ENCODE peak calls at places on chromosome X, in eight cellular contexts. One of them, this sample, is unnamed.

GRCh38 chrX:74251006-74251930 is 52.7 kb upstream of the ZCCHC13 start:
- DNase-seq in esophagus muscularis mucosa: no peak
- DNase-seq in OCI-LY7: no peak
- DNase-seq in fibroblast of lung: peak; percentile 56
- DNase-seq in tibial artery: no peak
- DNase-seq in nephron progenitor cell: no peak
- DNase-seq in endothelial cell of umbilical vein: peak; percentile 28
- DNase-seq in coronary artery: no peak
- DNase-seq in this sample: peak; percentile 55

GRCh38 chrX:22800360-22800759 is 199.4 kb upstream of the DDX53 start:
- DNase-seq in esophagus muscularis mucosa: no peak
- DNase-seq in OCI-LY7: no peak
- DNase-seq in fibroblast of lung: peak; percentile 93
- DNase-seq in tibial artery: peak; percentile 68
- DNase-seq in endothelial cell of umbilical vein: peak; percentile 34
- DNase-seq in nephron progenitor cell: no peak
- DNase-seq in coronary artery: no peak
- DNase-seq in this sample: peak; percentile 7

GRCh38 chrX:67555578-67556203 is 11.9 kb downstream of the AR start:
- DNase-seq in tibial artery: peak; percentile 55
- DNase-seq in fibroblast of lung: peak; percentile 32
- DNase-seq in OCI-LY7: peak; percentile 29
- DNase-seq in nephron progenitor cell: peak; percentile 15
- DNase-seq in coronary artery: no peak
- DNase-seq in esophagus muscularis mucosa: no peak
- DNase-seq in endothelial cell of umbilical vein: peak; percentile 31
- DNase-seq in this sample: peak; percentile 19

GRCh38 chrX:119778829-119779228 is 12.6 kb downstream of the RPL39 start:
- DNase-seq in fibroblast of lung: no peak
- DNase-seq in nephron progenitor cell: no peak
- DNase-seq in coronary artery: no peak
- DNase-seq in endothelial cell of umbilical vein: no peak
- DNase-seq in OCI-LY7: no peak
- DNase-seq in tibial artery: no peak
- DNase-seq in esophagus muscularis mucosa: no peak
- DNase-seq in this sample: no peak

GRCh38 chrX:107597791-107598190 is 30.5 kb upstream of the PRPS1 start:
- DNase-seq in OCI-LY7: no peak
- DNase-seq in tibial artery: no peak
- DNase-seq in nephron progenitor cell: no peak
- DNase-seq in fibroblast of lung: no peak
- DNase-seq in endothelial cell of umbilical vein: no peak
- DNase-seq in coronary artery: no peak
- DNase-seq in esophagus muscularis mucosa: no peak
- DNase-seq in this sample: no peak

GRCh38 chrX:30733852-30734660 is 80.8 kb downstream of the GK start:
- DNase-seq in fibroblast of lung: no peak
- DNase-seq in esophagus muscularis mucosa: no peak
- DNase-seq in tibial artery: no peak
- DNase-seq in nephron progenitor cell: no peak
- DNase-seq in endothelial cell of umbilical vein: no peak
- DNase-seq in coronary artery: no peak
- DNase-seq in OCI-LY7: no peak
- DNase-seq in this sample: no peak

GRCh38 chrX:123348468-123348867 is 164.4 kb downstream of the GRIA3 start:
- DNase-seq in endothelial cell of umbilical vein: no peak
- DNase-seq in fibroblast of lung: peak; percentile 62
- DNase-seq in coronary artery: no peak
- DNase-seq in tibial artery: no peak
- DNase-seq in nephron progenitor cell: no peak
- DNase-seq in esophagus muscularis mucosa: no peak
- DNase-seq in OCI-LY7: no peak
- DNase-seq in this sample: no peak

GRCh38 chrX:97389761-97390192 is 506.1 kb downstream of the RPA4 start:
- DNase-seq in fibroblast of lung: peak; percentile 89
- DNase-seq in OCI-LY7: no peak
- DNase-seq in endothelial cell of umbilical vein: peak; percentile 73
- DNase-seq in nephron progenitor cell: no peak
- DNase-seq in tibial artery: no peak
- DNase-seq in esophagus muscularis mucosa: no peak
- DNase-seq in coronary artery: no peak
- DNase-seq in this sample: peak; percentile 45

GRCh38 chrX:48927736-48928382 is 9.0 kb upstream of the PIM2 start:
- DNase-seq in OCI-LY7: no peak
- DNase-seq in fibroblast of lung: no peak
- DNase-seq in coronary artery: no peak
- DNase-seq in nephron progenitor cell: no peak
- DNase-seq in endothelial cell of umbilical vein: no peak
- DNase-seq in esophagus muscularis mucosa: no peak
- DNase-seq in tibial artery: no peak
- DNase-seq in this sample: no peak

GRCh38 chrX:123601437-123601836 is 131.4 kb downstream of the THOC2 start:
- DNase-seq in esophagus muscularis mucosa: no peak
- DNase-seq in endothelial cell of umbilical vein: no peak
- DNase-seq in coronary artery: no peak
- DNase-seq in tibial artery: no peak
- DNase-seq in OCI-LY7: no peak
- DNase-seq in nephron progenitor cell: no peak
- DNase-seq in fibroblast of lung: no peak
- DNase-seq in this sample: no peak

GRCh38 chrX:133685806-133686205 is 270.5 kb upstream of the GPC4 start:
- DNase-seq in nephron progenitor cell: no peak
- DNase-seq in coronary artery: no peak
- DNase-seq in OCI-LY7: no peak
- DNase-seq in endothelial cell of umbilical vein: no peak
- DNase-seq in fibroblast of lung: no peak
- DNase-seq in tibial artery: no peak
- DNase-seq in esophagus muscularis mucosa: no peak
- DNase-seq in this sample: no peak

GRCh38 chrX:39729834-39730670 is 367.7 kb downstream of the BCOR start:
- DNase-seq in tibial artery: peak; percentile 69
- DNase-seq in endothelial cell of umbilical vein: no peak
- DNase-seq in fibroblast of lung: peak; percentile 67
- DNase-seq in nephron progenitor cell: peak; percentile 29
- DNase-seq in coronary artery: peak; percentile 69
- DNase-seq in esophagus muscularis mucosa: no peak
- DNase-seq in OCI-LY7: no peak
- DNase-seq in this sample: peak; percentile 38

GRCh38 chrX:39718951-39719350 is 378.8 kb downstream of the BCOR start:
- DNase-seq in nephron progenitor cell: no peak
- DNase-seq in tibial artery: no peak
- DNase-seq in endothelial cell of umbilical vein: no peak
- DNase-seq in coronary artery: no peak
- DNase-seq in fibroblast of lung: no peak
- DNase-seq in OCI-LY7: no peak
- DNase-seq in esophagus muscularis mucosa: no peak
- DNase-seq in this sample: no peak

GRCh38 chrX:8684201-8684600 is 47.7 kb downstream of the ANOS1 start:
- DNase-seq in fibroblast of lung: no peak
- DNase-seq in nephron progenitor cell: no peak
- DNase-seq in endothelial cell of umbilical vein: no peak
- DNase-seq in coronary artery: no peak
- DNase-seq in OCI-LY7: no peak
- DNase-seq in esophagus muscularis mucosa: no peak
- DNase-seq in tibial artery: no peak
- DNase-seq in this sample: no peak

GRCh38 chrX:42678133-42678532 is 99.8 kb downstream of the PPP1R2C start:
- DNase-seq in coronary artery: no peak
- DNase-seq in tibial artery: no peak
- DNase-seq in nephron progenitor cell: no peak
- DNase-seq in esophagus muscularis mucosa: no peak
- DNase-seq in OCI-LY7: peak; percentile 12
- DNase-seq in fibroblast of lung: peak; percentile 6
- DNase-seq in endothelial cell of umbilical vein: peak; percentile 3
- DNase-seq in this sample: peak; percentile 7

GRCh38 chrX:129760981-129761380 is 18.8 kb upstream of the SASH3 start:
- DNase-seq in coronary artery: no peak
- DNase-seq in OCI-LY7: no peak
- DNase-seq in esophagus muscularis mucosa: no peak
- DNase-seq in nephron progenitor cell: no peak
- DNase-seq in endothelial cell of umbilical vein: no peak
- DNase-seq in tibial artery: no peak
- DNase-seq in fibroblast of lung: no peak
- DNase-seq in this sample: no peak

GRCh38 chrX:129762448-129762847 is 17.3 kb upstream of the SASH3 start:
- DNase-seq in nephron progenitor cell: no peak
- DNase-seq in coronary artery: no peak
- DNase-seq in tibial artery: no peak
- DNase-seq in esophagus muscularis mucosa: no peak
- DNase-seq in fibroblast of lung: no peak
- DNase-seq in OCI-LY7: no peak
- DNase-seq in endothelial cell of umbilical vein: no peak
- DNase-seq in this sample: no peak

GRCh38 chrX:129761596-129761995 is 18.2 kb upstream of the SASH3 start:
- DNase-seq in coronary artery: no peak
- DNase-seq in OCI-LY7: no peak
- DNase-seq in nephron progenitor cell: no peak
- DNase-seq in tibial artery: no peak
- DNase-seq in fibroblast of lung: no peak
- DNase-seq in esophagus muscularis mucosa: no peak
- DNase-seq in endothelial cell of umbilical vein: no peak
- DNase-seq in this sample: no peak

GRCh38 chrX:129760155-129760554 is 19.6 kb upstream of the SASH3 start:
- DNase-seq in fibroblast of lung: no peak
- DNase-seq in esophagus muscularis mucosa: no peak
- DNase-seq in coronary artery: no peak
- DNase-seq in nephron progenitor cell: no peak
- DNase-seq in OCI-LY7: no peak
- DNase-seq in tibial artery: no peak
- DNase-seq in endothelial cell of umbilical vein: no peak
- DNase-seq in this sample: no peak

DNA sequence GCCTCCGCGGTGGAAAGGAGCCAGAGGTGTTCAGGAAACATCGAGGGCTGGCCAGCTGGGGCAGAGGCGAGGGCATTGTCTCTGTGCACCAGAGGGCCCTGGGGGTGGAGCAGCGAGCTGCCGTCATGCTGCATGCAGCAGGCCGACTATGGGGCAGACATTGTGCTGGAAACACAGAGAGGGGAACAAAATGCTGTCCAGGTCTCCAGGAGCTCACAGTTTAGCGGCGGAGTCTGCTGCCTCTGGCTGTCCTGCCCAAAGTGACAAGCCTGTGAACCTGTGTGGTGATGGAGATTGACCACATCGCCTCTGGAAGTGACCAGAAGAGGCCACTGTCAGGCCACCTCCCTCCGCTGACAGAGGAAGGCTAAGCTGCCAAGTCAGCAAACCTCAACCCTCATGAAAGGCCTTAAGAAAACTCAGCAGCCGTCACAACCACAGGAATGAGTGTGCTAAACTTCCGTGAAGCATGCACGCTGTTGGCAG is 20.1 kb upstream of the SASH3 start:
- DNase-seq in endothelial cell of umbilical vein: peak; percentile 18
- DNase-seq in coronary artery: no peak
- DNase-seq in nephron progenitor cell: no peak
- DNase-seq in tibial artery: no peak
- DNase-seq in esophagus muscularis mucosa: no peak
- DNase-seq in fibroblast of lung: peak; percentile 93
- DNase-seq in OCI-LY7: no peak
- DNase-seq in this sample: no peak
- TF ChIP-seq CTCF in endothelial cell of umbilical vein: no peak
- TF ChIP-seq CTCF in coronary artery: no peak
- TF ChIP-seq CTCF in nephron progenitor cell: no peak
- TF ChIP-seq CTCF in tibial artery: no peak
- TF ChIP-seq CTCF in esophagus muscularis mucosa: no peak
- TF ChIP-seq CTCF in fibroblast of lung: peak; percentile 18
- TF ChIP-seq CTCF in OCI-LY7: no peak
- TF ChIP-seq CTCF in this sample: no peak

DNA sequence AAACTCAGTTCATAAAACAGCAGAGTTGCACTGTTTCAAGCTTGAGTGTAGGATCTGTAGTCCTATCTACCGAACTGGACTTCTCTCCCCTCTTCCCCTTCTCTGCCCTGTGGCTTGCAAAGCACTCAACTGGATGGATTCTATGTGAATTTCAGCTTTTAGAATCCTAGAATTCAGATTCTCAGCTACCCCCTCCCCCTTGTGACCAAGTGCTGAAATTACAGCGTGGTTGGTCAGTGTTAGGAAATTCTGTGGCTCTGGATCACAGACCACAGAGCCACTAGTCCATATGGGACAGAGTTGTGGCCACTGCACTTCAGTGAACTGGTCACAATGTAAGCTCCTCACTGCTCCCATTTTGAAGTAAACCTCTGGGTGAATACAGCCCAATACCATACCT is 64.6 kb upstream of the TRPC5 start:
- DNase-seq in endothelial cell of umbilical vein: no peak
- DNase-seq in coronary artery: no peak
- DNase-seq in nephron progenitor cell: peak; percentile 37
- DNase-seq in fibroblast of lung: peak; percentile 0
- DNase-seq in tibial artery: no peak
- DNase-seq in esophagus muscularis mucosa: no peak
- DNase-seq in OCI-LY7: peak; percentile 2
- DNase-seq in this sample: peak; percentile 54
- TF ChIP-seq CTCF in endothelial cell of umbilical vein: no peak
- TF ChIP-seq CTCF in coronary artery: peak; percentile 22
- TF ChIP-seq CTCF in nephron progenitor cell: peak; percentile 80
- TF ChIP-seq CTCF in fibroblast of lung: no peak
- TF ChIP-seq CTCF in tibial artery: no peak
- TF ChIP-seq CTCF in esophagus muscularis mucosa: peak; percentile 24
- TF ChIP-seq CTCF in OCI-LY7: peak; percentile 47
- TF ChIP-seq CTCF in this sample: peak; percentile 56

GRCh38 chrX:154980330-154981115 is 42.0 kb downstream of the F8 start:
- DNase-seq in fibroblast of lung: peak; percentile 36
- DNase-seq in coronary artery: peak; percentile 75
- DNase-seq in nephron progenitor cell: peak; percentile 65
- DNase-seq in OCI-LY7: peak; percentile 78
- DNase-seq in endothelial cell of umbilical vein: peak; percentile 69
- DNase-seq in esophagus muscularis mucosa: no peak
- DNase-seq in tibial artery: peak; percentile 74
- DNase-seq in this sample: peak; percentile 71
- TF ChIP-seq CTCF in fibroblast of lung: peak; percentile 54
- TF ChIP-seq CTCF in coronary artery: peak; percentile 38
- TF ChIP-seq CTCF in nephron progenitor cell: peak; percentile 51
- TF ChIP-seq CTCF in OCI-LY7: peak; percentile 77
- TF ChIP-seq CTCF in endothelial cell of umbilical vein: peak; percentile 42
- TF ChIP-seq CTCF in esophagus muscularis mucosa: peak; percentile 62
- TF ChIP-seq CTCF in tibial artery: peak; percentile 70
- TF ChIP-seq CTCF in this sample: peak; percentile 64

GRCh38 chrX:136272325-136272724 is 21.1 kb upstream of the MAP7D3 start:
- DNase-seq in tibial artery: no peak
- DNase-seq in coronary artery: no peak
- DNase-seq in esophagus muscularis mucosa: no peak
- DNase-seq in nephron progenitor cell: no peak
- DNase-seq in OCI-LY7: no peak
- DNase-seq in endothelial cell of umbilical vein: no peak
- DNase-seq in fibroblast of lung: no peak
- DNase-seq in this sample: no peak
- TF ChIP-seq CTCF in tibial artery: no peak
- TF ChIP-seq CTCF in coronary artery: no peak
- TF ChIP-seq CTCF in esophagus muscularis mucosa: no peak
- TF ChIP-seq CTCF in nephron progenitor cell: no peak
- TF ChIP-seq CTCF in OCI-LY7: peak; percentile 45
- TF ChIP-seq CTCF in endothelial cell of umbilical vein: no peak
- TF ChIP-seq CTCF in fibroblast of lung: peak; percentile 16
- TF ChIP-seq CTCF in this sample: no peak

DNA sequence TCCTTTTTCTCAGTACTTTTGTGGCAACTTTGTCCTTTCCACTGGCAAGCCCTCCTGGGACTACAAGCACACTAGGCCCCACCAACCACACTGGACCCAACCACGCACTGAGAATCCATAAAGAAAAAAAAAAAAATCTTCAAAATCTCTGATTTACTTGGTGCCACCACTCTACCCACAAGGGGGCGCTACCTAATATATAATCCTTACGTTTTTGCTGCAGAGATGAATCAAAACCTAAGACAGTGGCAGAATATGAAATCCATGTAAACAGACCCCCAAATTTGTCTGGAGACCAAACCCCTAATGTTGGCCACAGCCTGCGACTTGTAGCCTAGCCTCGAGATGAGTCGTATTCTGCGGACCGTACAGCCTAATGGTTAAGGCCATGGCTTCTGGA is 63.5 kb upstream of the ARHGAP36 start:
- DNase-seq in endothelial cell of umbilical vein: peak; percentile 5
- DNase-seq in esophagus muscularis mucosa: no peak
- DNase-seq in coronary artery: no peak
- DNase-seq in OCI-LY7: peak; percentile 22
- DNase-seq in nephron progenitor cell: peak; percentile 58
- DNase-seq in fibroblast of lung: no peak
- DNase-seq in tibial artery: no peak
- DNase-seq in this sample: peak; percentile 46
- TF ChIP-seq CTCF in endothelial cell of umbilical vein: peak; percentile 28
- TF ChIP-seq CTCF in esophagus muscularis mucosa: peak; percentile 21
- TF ChIP-seq CTCF in coronary artery: no peak
- TF ChIP-seq CTCF in OCI-LY7: peak; percentile 81
- TF ChIP-seq CTCF in nephron progenitor cell: peak; percentile 78
- TF ChIP-seq CTCF in fibroblast of lung: peak; percentile 51
- TF ChIP-seq CTCF in tibial artery: no peak
- TF ChIP-seq CTCF in this sample: peak; percentile 53

This sample was measured in hepatocyte.